ENCODE peak calls at places on chromosomes 6 and 20, in seven cellular contexts. One of them, this sample, is unnamed.

GRCh38 chr20:17533396-17533795 is 2.2 kb upstream of the BFSP1 start:
- DNase-seq in Karpas-422: peak
- DNase-seq in MM.1S: peak
- DNase-seq in GM23248: peak
- DNase-seq in GM23338: peak
- DNase-seq in hepatocyte: peak
- DNase-seq in mammary epithelial cell: peak
- DNase-seq in this sample: peak

GRCh38 chr6:51901766-51902165 is 185.6 kb downstream of the PKHD1 start:
- DNase-seq in MM.1S: no peak
- DNase-seq in mammary epithelial cell: no peak
- DNase-seq in Karpas-422: no peak
- DNase-seq in GM23248: no peak
- DNase-seq in GM23338: no peak
- DNase-seq in hepatocyte: no peak
- DNase-seq in this sample: no peak

GRCh38 chr6:73367761-73368355 is 1.8 kb downstream of the OOEP start:
- DNase-seq in Karpas-422: no peak
- DNase-seq in GM23338: no peak
- DNase-seq in GM23248: peak
- DNase-seq in mammary epithelial cell: no peak
- DNase-seq in hepatocyte: no peak
- DNase-seq in MM.1S: no peak
- DNase-seq in this sample: peak

GRCh38 chr20:9442858-9443257 is 71.5 kb upstream of the LAMP5 start:
- DNase-seq in hepatocyte: peak
- DNase-seq in Karpas-422: no peak
- DNase-seq in mammary epithelial cell: peak
- DNase-seq in GM23338: no peak
- DNase-seq in MM.1S: peak
- DNase-seq in GM23248: peak
- DNase-seq in this sample: no peak

GRCh38 chr20:24438331-24438730 is 31.1 kb upstream of the SYNDIG1 start:
- DNase-seq in Karpas-422: no peak
- DNase-seq in GM23248: no peak
- DNase-seq in mammary epithelial cell: no peak
- DNase-seq in hepatocyte: no peak
- DNase-seq in GM23338: no peak
- DNase-seq in MM.1S: no peak
- DNase-seq in this sample: no peak

GRCh38 chr6:124870611-124871201 is 91.5 kb upstream of the RNF217 start:
- DNase-seq in Karpas-422: no peak
- DNase-seq in MM.1S: no peak
- DNase-seq in GM23248: peak
- DNase-seq in hepatocyte: peak
- DNase-seq in GM23338: peak
- DNase-seq in mammary epithelial cell: peak
- DNase-seq in this sample: no peak

GRCh38 chr6:148501178-148501590 is 158.5 kb downstream of the SASH1 start:
- DNase-seq in MM.1S: no peak
- DNase-seq in hepatocyte: peak
- DNase-seq in GM23248: peak
- DNase-seq in GM23338: no peak
- DNase-seq in mammary epithelial cell: peak
- DNase-seq in Karpas-422: no peak
- DNase-seq in this sample: peak

GRCh38 chr20:33668087-33668790 is 1.5 kb downstream of the ACTL10 start:
- DNase-seq in Karpas-422: no peak
- DNase-seq in GM23248: peak
- DNase-seq in MM.1S: no peak
- DNase-seq in hepatocyte: peak
- DNase-seq in GM23338: peak
- DNase-seq in mammary epithelial cell: no peak
- DNase-seq in this sample: peak

GRCh38 chr6:99241905-99242534 is 107.5 kb downstream of the FAXC start:
- DNase-seq in Karpas-422: peak
- DNase-seq in hepatocyte: peak
- DNase-seq in GM23248: peak
- DNase-seq in GM23338: peak
- DNase-seq in mammary epithelial cell: peak
- DNase-seq in MM.1S: peak
- DNase-seq in this sample: no peak

GRCh38 chr6:110528051-110528929 is 51.9 kb upstream of the SLC22A16 start:
- DNase-seq in Karpas-422: peak
- DNase-seq in mammary epithelial cell: peak
- DNase-seq in MM.1S: peak
- DNase-seq in GM23248: peak
- DNase-seq in GM23338: peak
- DNase-seq in hepatocyte: peak
- DNase-seq in this sample: peak
- H2AFZ ChIP-seq in Karpas-422: no peak
- H2AFZ ChIP-seq in mammary epithelial cell: peak
- H2AFZ ChIP-seq in MM.1S: no peak
- H2AFZ ChIP-seq in GM23248: peak
- H2AFZ ChIP-seq in GM23338: peak
- H2AFZ ChIP-seq in hepatocyte: peak
- H2AFZ ChIP-seq in this sample: peak

GRCh38 chr20:50546729-50547314 is 36.6 kb downstream of the PTPN1 start:
- DNase-seq in GM23248: peak
- DNase-seq in Karpas-422: peak
- DNase-seq in MM.1S: no peak
- DNase-seq in hepatocyte: no peak
- DNase-seq in mammary epithelial cell: no peak
- DNase-seq in GM23338: no peak
- DNase-seq in this sample: no peak

GRCh38 chr20:50541606-50542041 is 31.4 kb downstream of the PTPN1 start:
- DNase-seq in GM23248: no peak
- DNase-seq in GM23338: no peak
- DNase-seq in mammary epithelial cell: no peak
- DNase-seq in MM.1S: no peak
- DNase-seq in Karpas-422: peak
- DNase-seq in hepatocyte: no peak
- DNase-seq in this sample: no peak

GRCh38 chr20:50540620-50541605 is 30.7 kb downstream of the PTPN1 start:
- DNase-seq in MM.1S: no peak
- DNase-seq in GM23248: peak
- DNase-seq in hepatocyte: peak
- DNase-seq in GM23338: peak
- DNase-seq in mammary epithelial cell: peak
- DNase-seq in Karpas-422: no peak
- DNase-seq in this sample: peak

GRCh38 chr20:50545123-50545522 is 34.9 kb downstream of the PTPN1 start:
- DNase-seq in hepatocyte: no peak
- DNase-seq in MM.1S: no peak
- DNase-seq in mammary epithelial cell: no peak
- DNase-seq in GM23338: peak
- DNase-seq in Karpas-422: no peak
- DNase-seq in GM23248: no peak
- DNase-seq in this sample: no peak

GRCh38 chr20:50543326-50543725 is 33.1 kb downstream of the PTPN1 start:
- DNase-seq in hepatocyte: no peak
- DNase-seq in GM23338: no peak
- DNase-seq in GM23248: no peak
- DNase-seq in MM.1S: no peak
- DNase-seq in Karpas-422: no peak
- DNase-seq in mammary epithelial cell: no peak
- DNase-seq in this sample: peak
- H3K27ac ChIP-seq in hepatocyte: peak
- H3K27ac ChIP-seq in GM23338: no peak
- H3K27ac ChIP-seq in GM23248: no peak
- H3K27ac ChIP-seq in MM.1S: no peak
- H3K27ac ChIP-seq in Karpas-422: no peak
- H3K27ac ChIP-seq in mammary epithelial cell: no peak
- H3K27ac ChIP-seq in this sample: no peak

GRCh38 chr20:21862958-21863357 is 157.5 kb downstream of the PAX1 start:
- DNase-seq in mammary epithelial cell: no peak
- DNase-seq in GM23338: no peak
- DNase-seq in Karpas-422: no peak
- DNase-seq in hepatocyte: no peak
- DNase-seq in GM23248: no peak
- DNase-seq in MM.1S: no peak
- DNase-seq in this sample: no peak

GRCh38 chr20:21862224-21862927 is 156.9 kb downstream of the PAX1 start:
- DNase-seq in GM23248: no peak
- DNase-seq in GM23338: peak
- DNase-seq in MM.1S: no peak
- DNase-seq in mammary epithelial cell: no peak
- DNase-seq in Karpas-422: no peak
- DNase-seq in hepatocyte: no peak
- DNase-seq in this sample: no peak
- H3K4me3 ChIP-seq in GM23248: no peak
- H3K4me3 ChIP-seq in GM23338: no peak
- H3K4me3 ChIP-seq in MM.1S: no peak
- H3K4me3 ChIP-seq in mammary epithelial cell: no peak
- H3K4me3 ChIP-seq in Karpas-422: no peak
- H3K4me3 ChIP-seq in hepatocyte: no peak
- H3K4me3 ChIP-seq in this sample: no peak

GRCh38 chr20:59933296-59933848 is at the start of gene SYCP2:
- DNase-seq in Karpas-422: no peak
- DNase-seq in GM23248: peak
- DNase-seq in GM23338: peak
- DNase-seq in hepatocyte: peak
- DNase-seq in mammary epithelial cell: peak
- DNase-seq in MM.1S: no peak
- DNase-seq in this sample: peak
- H2AFZ ChIP-seq in Karpas-422: no peak
- H2AFZ ChIP-seq in GM23248: peak
- H2AFZ ChIP-seq in GM23338: peak
- H2AFZ ChIP-seq in hepatocyte: peak
- H2AFZ ChIP-seq in mammary epithelial cell: peak
- H2AFZ ChIP-seq in MM.1S: peak
- H2AFZ ChIP-seq in this sample: peak

This sample was measured in osteoblast.